ENCODE peak calls at places on chromosomes 16 and 17, in eight cellular contexts. One of them, this sample, is unnamed.

GRCh38 chr16:77585852-77586251 is 136.5 kb upstream of the NUDT7 start:
- DNase-seq in GM10248: no peak
- DNase-seq in D721Med: no peak
- DNase-seq in kidney glomerular epithelial cell: peak; percentile 69
- DNase-seq in transverse colon: no peak
- DNase-seq in HuH-7: no peak
- DNase-seq in brain microvascular endothelial cell: peak; percentile 65
- DNase-seq in stimulated activated CD4-positive, alpha-beta T cell treated with anti-CD3 and anti-CD28 coated beads, Interleukin-2, amount 100 ng/mL, for 48 hours: no peak
- DNase-seq in this sample: no peak

GRCh38 chr16:27470567-27471431 is 68.8 kb downstream of the IL21R start:
- DNase-seq in GM10248: no peak
- DNase-seq in D721Med: no peak
- DNase-seq in kidney glomerular epithelial cell: no peak
- DNase-seq in transverse colon: no peak
- DNase-seq in HuH-7: no peak
- DNase-seq in brain microvascular endothelial cell: peak; percentile 78
- DNase-seq in stimulated activated CD4-positive, alpha-beta T cell treated with anti-CD3 and anti-CD28 coated beads, Interleukin-2, amount 100 ng/mL, for 48 hours: no peak
- DNase-seq in this sample: peak; percentile 76

GRCh38 chr17:72978593-72979218 is 113.8 kb downstream of the SLC39A11 start:
- DNase-seq in GM10248: no peak
- DNase-seq in D721Med: no peak
- DNase-seq in kidney glomerular epithelial cell: no peak
- DNase-seq in transverse colon: no peak
- DNase-seq in HuH-7: no peak
- DNase-seq in brain microvascular endothelial cell: no peak
- DNase-seq in stimulated activated CD4-positive, alpha-beta T cell treated with anti-CD3 and anti-CD28 coated beads, Interleukin-2, amount 100 ng/mL, for 48 hours: no peak
- DNase-seq in this sample: no peak

GRCh38 chr16:12850186-12850585 is 46.5 kb upstream of the CPPED1 start:
- DNase-seq in GM10248: no peak
- DNase-seq in D721Med: no peak
- DNase-seq in kidney glomerular epithelial cell: no peak
- DNase-seq in transverse colon: no peak
- DNase-seq in HuH-7: no peak
- DNase-seq in brain microvascular endothelial cell: no peak
- DNase-seq in stimulated activated CD4-positive, alpha-beta T cell treated with anti-CD3 and anti-CD28 coated beads, Interleukin-2, amount 100 ng/mL, for 48 hours: no peak
- DNase-seq in this sample: no peak

GRCh38 chr17:31308372-31308905 is 5.4 kb downstream of the EVI2B start:
- DNase-seq in GM10248: peak; percentile 37
- DNase-seq in D721Med: no peak
- DNase-seq in kidney glomerular epithelial cell: no peak
- DNase-seq in transverse colon: no peak
- DNase-seq in HuH-7: no peak
- DNase-seq in brain microvascular endothelial cell: no peak
- DNase-seq in stimulated activated CD4-positive, alpha-beta T cell treated with anti-CD3 and anti-CD28 coated beads, Interleukin-2, amount 100 ng/mL, for 48 hours: no peak
- DNase-seq in this sample: no peak

GRCh38 chr16:68091604-68092261 is 6.6 kb downstream of the NFATC3 start:
- DNase-seq in GM10248: no peak
- DNase-seq in D721Med: no peak
- DNase-seq in kidney glomerular epithelial cell: peak; percentile 72
- DNase-seq in transverse colon: no peak
- DNase-seq in HuH-7: no peak
- DNase-seq in brain microvascular endothelial cell: peak; percentile 28
- DNase-seq in stimulated activated CD4-positive, alpha-beta T cell treated with anti-CD3 and anti-CD28 coated beads, Interleukin-2, amount 100 ng/mL, for 48 hours: no peak
- DNase-seq in this sample: no peak

GRCh38 chr17:1511290-1511689 is 5.1 kb downstream of the INPP5K start:
- DNase-seq in GM10248: no peak
- DNase-seq in D721Med: no peak
- DNase-seq in kidney glomerular epithelial cell: no peak
- DNase-seq in transverse colon: peak; percentile 32
- DNase-seq in HuH-7: no peak
- DNase-seq in brain microvascular endothelial cell: no peak
- DNase-seq in stimulated activated CD4-positive, alpha-beta T cell treated with anti-CD3 and anti-CD28 coated beads, Interleukin-2, amount 100 ng/mL, for 48 hours: no peak
- DNase-seq in this sample: peak; percentile 68

GRCh38 chr17:39662551-39663339 is 2.4 kb upstream of the TCAP start:
- DNase-seq in GM10248: no peak
- DNase-seq in D721Med: no peak
- DNase-seq in kidney glomerular epithelial cell: no peak
- DNase-seq in transverse colon: peak; percentile 75
- DNase-seq in HuH-7: no peak
- DNase-seq in brain microvascular endothelial cell: no peak
- DNase-seq in stimulated activated CD4-positive, alpha-beta T cell treated with anti-CD3 and anti-CD28 coated beads, Interleukin-2, amount 100 ng/mL, for 48 hours: no peak
- DNase-seq in this sample: no peak

GRCh38 chr17:72308744-72309395 is 188.1 kb downstream of the SOX9 start:
- DNase-seq in GM10248: no peak
- DNase-seq in D721Med: no peak
- DNase-seq in kidney glomerular epithelial cell: no peak
- DNase-seq in transverse colon: no peak
- DNase-seq in HuH-7: no peak
- DNase-seq in brain microvascular endothelial cell: no peak
- DNase-seq in stimulated activated CD4-positive, alpha-beta T cell treated with anti-CD3 and anti-CD28 coated beads, Interleukin-2, amount 100 ng/mL, for 48 hours: no peak
- DNase-seq in this sample: no peak

GRCh38 chr17:5526821-5527598 is 40.6 kb downstream of the MIS12 start:
- DNase-seq in GM10248: peak; percentile 61
- DNase-seq in D721Med: no peak
- DNase-seq in kidney glomerular epithelial cell: peak; percentile 99
- DNase-seq in transverse colon: peak; percentile 26
- DNase-seq in HuH-7: no peak
- DNase-seq in brain microvascular endothelial cell: peak; percentile 96
- DNase-seq in stimulated activated CD4-positive, alpha-beta T cell treated with anti-CD3 and anti-CD28 coated beads, Interleukin-2, amount 100 ng/mL, for 48 hours: peak; percentile 54
- DNase-seq in this sample: peak; percentile 80

GRCh38 chr17:39603304-39604016 is 4.3 kb downstream of the NEUROD2 start:
- DNase-seq in GM10248: no peak
- DNase-seq in D721Med: no peak
- DNase-seq in kidney glomerular epithelial cell: no peak
- DNase-seq in transverse colon: no peak
- DNase-seq in HuH-7: no peak
- DNase-seq in brain microvascular endothelial cell: no peak
- DNase-seq in stimulated activated CD4-positive, alpha-beta T cell treated with anti-CD3 and anti-CD28 coated beads, Interleukin-2, amount 100 ng/mL, for 48 hours: no peak
- DNase-seq in this sample: no peak

GRCh38 chr16:14572535-14572934 is 57.5 kb downstream of the PARN start:
- DNase-seq in GM10248: no peak
- DNase-seq in D721Med: no peak
- DNase-seq in kidney glomerular epithelial cell: no peak
- DNase-seq in transverse colon: no peak
- DNase-seq in HuH-7: no peak
- DNase-seq in brain microvascular endothelial cell: no peak
- DNase-seq in stimulated activated CD4-positive, alpha-beta T cell treated with anti-CD3 and anti-CD28 coated beads, Interleukin-2, amount 100 ng/mL, for 48 hours: no peak
- DNase-seq in this sample: no peak

GRCh38 chr17:269616-270514 is 82.7 kb downstream of the RPH3AL start:
- DNase-seq in GM10248: no peak
- DNase-seq in D721Med: no peak
- DNase-seq in kidney glomerular epithelial cell: no peak
- DNase-seq in transverse colon: no peak
- DNase-seq in HuH-7: no peak
- DNase-seq in brain microvascular endothelial cell: no peak
- DNase-seq in stimulated activated CD4-positive, alpha-beta T cell treated with anti-CD3 and anti-CD28 coated beads, Interleukin-2, amount 100 ng/mL, for 48 hours: no peak
- DNase-seq in this sample: no peak

GRCh38 chr16:84137769-84138357 is 7.1 kb downstream of the HSDL1 start:
- DNase-seq in GM10248: no peak
- DNase-seq in D721Med: no peak
- DNase-seq in kidney glomerular epithelial cell: no peak
- DNase-seq in transverse colon: no peak
- DNase-seq in HuH-7: no peak
- DNase-seq in brain microvascular endothelial cell: no peak
- DNase-seq in stimulated activated CD4-positive, alpha-beta T cell treated with anti-CD3 and anti-CD28 coated beads, Interleukin-2, amount 100 ng/mL, for 48 hours: no peak
- DNase-seq in this sample: no peak

GRCh38 chr16:22330326-22330725 is 33.1 kb downstream of the POLR3E start:
- DNase-seq in GM10248: no peak
- DNase-seq in D721Med: no peak
- DNase-seq in kidney glomerular epithelial cell: no peak
- DNase-seq in transverse colon: no peak
- DNase-seq in HuH-7: no peak
- DNase-seq in brain microvascular endothelial cell: no peak
- DNase-seq in stimulated activated CD4-positive, alpha-beta T cell treated with anti-CD3 and anti-CD28 coated beads, Interleukin-2, amount 100 ng/mL, for 48 hours: no peak
- DNase-seq in this sample: no peak

GRCh38 chr17:39581071-39581831 is 26.5 kb downstream of the NEUROD2 start:
- DNase-seq in GM10248: no peak
- DNase-seq in D721Med: no peak
- DNase-seq in kidney glomerular epithelial cell: no peak
- DNase-seq in transverse colon: no peak
- DNase-seq in HuH-7: no peak
- DNase-seq in brain microvascular endothelial cell: no peak
- DNase-seq in stimulated activated CD4-positive, alpha-beta T cell treated with anti-CD3 and anti-CD28 coated beads, Interleukin-2, amount 100 ng/mL, for 48 hours: no peak
- DNase-seq in this sample: no peak

GRCh38 chr16:72947379-72948237 is 100.3 kb downstream of the ZFHX3 start:
- DNase-seq in GM10248: no peak
- DNase-seq in D721Med: no peak
- DNase-seq in kidney glomerular epithelial cell: no peak
- DNase-seq in transverse colon: no peak
- DNase-seq in HuH-7: peak; percentile 90
- DNase-seq in brain microvascular endothelial cell: peak; percentile 60
- DNase-seq in stimulated activated CD4-positive, alpha-beta T cell treated with anti-CD3 and anti-CD28 coated beads, Interleukin-2, amount 100 ng/mL, for 48 hours: no peak
- DNase-seq in this sample: peak; percentile 60

GRCh38 chr17:16938031-16938430 is 33.9 kb downstream of the TNFRSF13B start:
- DNase-seq in GM10248: no peak
- DNase-seq in D721Med: no peak
- DNase-seq in kidney glomerular epithelial cell: no peak
- DNase-seq in transverse colon: peak; percentile 2
- DNase-seq in HuH-7: no peak
- DNase-seq in brain microvascular endothelial cell: no peak
- DNase-seq in stimulated activated CD4-positive, alpha-beta T cell treated with anti-CD3 and anti-CD28 coated beads, Interleukin-2, amount 100 ng/mL, for 48 hours: no peak
- DNase-seq in this sample: no peak

GRCh38 chr17:57541472-57542394 is 203.4 kb downstream of the CCDC182 start:
- DNase-seq in GM10248: no peak
- DNase-seq in D721Med: no peak
- DNase-seq in kidney glomerular epithelial cell: no peak
- DNase-seq in transverse colon: no peak
- DNase-seq in HuH-7: peak; percentile 71
- DNase-seq in brain microvascular endothelial cell: peak; percentile 92
- DNase-seq in stimulated activated CD4-positive, alpha-beta T cell treated with anti-CD3 and anti-CD28 coated beads, Interleukin-2, amount 100 ng/mL, for 48 hours: no peak
- DNase-seq in this sample: peak; percentile 75

GRCh38 chr16:19008245-19008644 is 24.5 kb downstream of the TMC7 start:
- DNase-seq in GM10248: no peak
- DNase-seq in D721Med: no peak
- DNase-seq in kidney glomerular epithelial cell: peak; percentile 32
- DNase-seq in transverse colon: no peak
- DNase-seq in HuH-7: no peak
- DNase-seq in brain microvascular endothelial cell: peak; percentile 82
- DNase-seq in stimulated activated CD4-positive, alpha-beta T cell treated with anti-CD3 and anti-CD28 coated beads, Interleukin-2, amount 100 ng/mL, for 48 hours: no peak
- DNase-seq in this sample: no peak

GRCh38 chr17:79382313-79382712 is 228.5 kb downstream of the RBFOX3 start:
- DNase-seq in GM10248: no peak
- DNase-seq in D721Med: no peak
- DNase-seq in kidney glomerular epithelial cell: no peak
- DNase-seq in transverse colon: no peak
- DNase-seq in HuH-7: no peak
- DNase-seq in brain microvascular endothelial cell: no peak
- DNase-seq in stimulated activated CD4-positive, alpha-beta T cell treated with anti-CD3 and anti-CD28 coated beads, Interleukin-2, amount 100 ng/mL, for 48 hours: no peak
- DNase-seq in this sample: no peak

GRCh38 chr16:20740007-20740883 is 1.4 kb downstream of the THUMPD1 start:
- DNase-seq in GM10248: peak; percentile 11
- DNase-seq in D721Med: no peak
- DNase-seq in kidney glomerular epithelial cell: peak; percentile 37
- DNase-seq in transverse colon: no peak
- DNase-seq in HuH-7: no peak
- DNase-seq in brain microvascular endothelial cell: peak; percentile 3
- DNase-seq in stimulated activated CD4-positive, alpha-beta T cell treated with anti-CD3 and anti-CD28 coated beads, Interleukin-2, amount 100 ng/mL, for 48 hours: no peak
- DNase-seq in this sample: no peak

GRCh38 chr16:81483064-81483969 is 38.7 kb downstream of the CMIP start:
- DNase-seq in GM10248: no peak
- DNase-seq in D721Med: no peak
- DNase-seq in kidney glomerular epithelial cell: no peak
- DNase-seq in transverse colon: no peak
- DNase-seq in HuH-7: peak; percentile 63
- DNase-seq in brain microvascular endothelial cell: no peak
- DNase-seq in stimulated activated CD4-positive, alpha-beta T cell treated with anti-CD3 and anti-CD28 coated beads, Interleukin-2, amount 100 ng/mL, for 48 hours: no peak
- DNase-seq in this sample: peak; percentile 30

GRCh38 chr17:27810902-27811557 is 10.7 kb upstream of the NOS2 start:
- DNase-seq in GM10248: no peak
- DNase-seq in D721Med: no peak
- DNase-seq in kidney glomerular epithelial cell: no peak
- DNase-seq in transverse colon: no peak
- DNase-seq in HuH-7: no peak
- DNase-seq in brain microvascular endothelial cell: no peak
- DNase-seq in stimulated activated CD4-positive, alpha-beta T cell treated with anti-CD3 and anti-CD28 coated beads, Interleukin-2, amount 100 ng/mL, for 48 hours: no peak
- DNase-seq in this sample: no peak

GRCh38 chr16:79970551-79971236 is 370.2 kb upstream of the MAF start:
- DNase-seq in GM10248: no peak
- DNase-seq in D721Med: no peak
- DNase-seq in kidney glomerular epithelial cell: no peak
- DNase-seq in transverse colon: peak; percentile 8
- DNase-seq in HuH-7: peak; percentile 36
- DNase-seq in brain microvascular endothelial cell: no peak
- DNase-seq in stimulated activated CD4-positive, alpha-beta T cell treated with anti-CD3 and anti-CD28 coated beads, Interleukin-2, amount 100 ng/mL, for 48 hours: no peak
- DNase-seq in this sample: peak; percentile 64

GRCh38 chr17:75313941-75314550 is 24.8 kb upstream of the SLC25A19 start:
- DNase-seq in GM10248: peak; percentile 64
- DNase-seq in D721Med: no peak
- DNase-seq in kidney glomerular epithelial cell: no peak
- DNase-seq in transverse colon: peak; percentile 42
- DNase-seq in HuH-7: no peak
- DNase-seq in brain microvascular endothelial cell: no peak
- DNase-seq in stimulated activated CD4-positive, alpha-beta T cell treated with anti-CD3 and anti-CD28 coated beads, Interleukin-2, amount 100 ng/mL, for 48 hours: no peak
- DNase-seq in this sample: peak; percentile 42

GRCh38 chr16:85173981-85174751 is 61.9 kb upstream of the CIBAR2 start:
- DNase-seq in GM10248: no peak
- DNase-seq in D721Med: no peak
- DNase-seq in kidney glomerular epithelial cell: no peak
- DNase-seq in transverse colon: peak; percentile 34
- DNase-seq in HuH-7: no peak
- DNase-seq in brain microvascular endothelial cell: peak; percentile 68
- DNase-seq in stimulated activated CD4-positive, alpha-beta T cell treated with anti-CD3 and anti-CD28 coated beads, Interleukin-2, amount 100 ng/mL, for 48 hours: no peak
- DNase-seq in this sample: peak; percentile 73

This sample was measured in psoas muscle.